ENCODE peak calls at places on chromosomes 12 and 14, in five cellular contexts. One of them, this sample, is unnamed.

GRCh38 chr14:39145266-39145966 is 24.7 kb downstream of the TRAPPC6B start:
- DNase-seq in pancreas: no peak
- DNase-seq in testis: no peak
- DNase-seq in CD4-positive, alpha-beta memory T cell: no peak
- DNase-seq in IMR-90: no peak
- DNase-seq in this sample: no peak

GRCh38 chr14:95134304-95134933 is 22.9 kb downstream of the DICER1 start:
- DNase-seq in pancreas: no peak
- DNase-seq in CD4-positive, alpha-beta memory T cell: no peak
- DNase-seq in testis: no peak
- DNase-seq in IMR-90: peak
- DNase-seq in this sample: no peak

GRCh38 chr12:22306311-22306710 is 28.2 kb downstream of the ST8SIA1 start:
- DNase-seq in IMR-90: no peak
- DNase-seq in pancreas: no peak
- DNase-seq in CD4-positive, alpha-beta memory T cell: no peak
- DNase-seq in testis: no peak
- DNase-seq in this sample: no peak

GRCh38 chr14:74620497-74620921 is 8.5 kb upstream of the LTBP2 start:
- DNase-seq in pancreas: no peak
- DNase-seq in IMR-90: peak
- DNase-seq in testis: no peak
- DNase-seq in CD4-positive, alpha-beta memory T cell: peak
- DNase-seq in this sample: peak

GRCh38 chr14:69571879-69572633 is 2.6 kb downstream of the CCDC177 start:
- DNase-seq in pancreas: no peak
- DNase-seq in testis: peak
- DNase-seq in CD4-positive, alpha-beta memory T cell: no peak
- DNase-seq in IMR-90: peak
- DNase-seq in this sample: peak

GRCh38 chr12:106428379-106428778 is 70.8 kb downstream of the POLR3B start:
- DNase-seq in IMR-90: peak
- DNase-seq in pancreas: no peak
- DNase-seq in testis: peak
- DNase-seq in CD4-positive, alpha-beta memory T cell: no peak
- DNase-seq in this sample: no peak

GRCh38 chr12:65941388-65941787 is 117.1 kb downstream of the HMGA2 start:
- DNase-seq in CD4-positive, alpha-beta memory T cell: no peak
- DNase-seq in testis: no peak
- DNase-seq in pancreas: no peak
- DNase-seq in IMR-90: peak
- DNase-seq in this sample: peak

GRCh38 chr12:127881371-127882140 is 385.4 kb upstream of the TMEM132C start:
- DNase-seq in testis: no peak
- DNase-seq in pancreas: no peak
- DNase-seq in IMR-90: no peak
- DNase-seq in CD4-positive, alpha-beta memory T cell: no peak
- DNase-seq in this sample: no peak

GRCh38 chr14:20460458-20461229 is 590 bp downstream of the PIP4P1 start:
- DNase-seq in CD4-positive, alpha-beta memory T cell: peak
- DNase-seq in pancreas: peak
- DNase-seq in IMR-90: no peak
- DNase-seq in testis: no peak
- DNase-seq in this sample: no peak

GRCh38 chr14:36520601-36521525 is 831 bp upstream of the NKX2-1 start:
- DNase-seq in CD4-positive, alpha-beta memory T cell: no peak
- DNase-seq in IMR-90: peak
- DNase-seq in testis: no peak
- DNase-seq in pancreas: no peak
- DNase-seq in this sample: peak

GRCh38 chr12:93710574-93710926 is 33.4 kb downstream of the CRADD start:
- DNase-seq in testis: no peak
- DNase-seq in pancreas: no peak
- DNase-seq in CD4-positive, alpha-beta memory T cell: no peak
- DNase-seq in IMR-90: no peak
- DNase-seq in this sample: no peak

GRCh38 chr14:94008234-94008633 is 11.1 kb downstream of the CCDC197 start:
- DNase-seq in testis: no peak
- DNase-seq in pancreas: no peak
- DNase-seq in IMR-90: no peak
- DNase-seq in CD4-positive, alpha-beta memory T cell: no peak
- DNase-seq in this sample: no peak

GRCh38 chr14:45649051-45649450 is 396.0 kb upstream of the MIS18BP1 start:
- DNase-seq in pancreas: no peak
- DNase-seq in testis: no peak
- DNase-seq in IMR-90: no peak
- DNase-seq in CD4-positive, alpha-beta memory T cell: no peak
- DNase-seq in this sample: no peak

GRCh38 chr12:101277443-101277842 is 2.5 kb upstream of the UTP20 start:
- DNase-seq in CD4-positive, alpha-beta memory T cell: no peak
- DNase-seq in testis: no peak
- DNase-seq in pancreas: no peak
- DNase-seq in IMR-90: no peak
- DNase-seq in this sample: no peak

GRCh38 chr14:26281280-26281998 is 316.4 kb downstream of the NOVA1 start:
- DNase-seq in CD4-positive, alpha-beta memory T cell: no peak
- DNase-seq in IMR-90: peak
- DNase-seq in pancreas: no peak
- DNase-seq in testis: no peak
- DNase-seq in this sample: peak

GRCh38 chr12:74647241-74647640 is 109.6 kb downstream of the ATXN7L3B start:
- DNase-seq in IMR-90: no peak
- DNase-seq in CD4-positive, alpha-beta memory T cell: no peak
- DNase-seq in pancreas: no peak
- DNase-seq in testis: no peak
- DNase-seq in this sample: no peak

GRCh38 chr14:96917442-96917963 is 120.3 kb downstream of the VRK1 start:
- DNase-seq in testis: no peak
- DNase-seq in CD4-positive, alpha-beta memory T cell: no peak
- DNase-seq in pancreas: no peak
- DNase-seq in IMR-90: no peak
- DNase-seq in this sample: no peak

GRCh38 chr12:123973552-123974341 is 732 bp downstream of the ZNF664 start:
- DNase-seq in CD4-positive, alpha-beta memory T cell: peak
- DNase-seq in pancreas: peak
- DNase-seq in testis: peak
- DNase-seq in IMR-90: peak
- DNase-seq in this sample: peak

GRCh38 chr12:79769189-79769859 is 78.6 kb upstream of the PAWR start:
- DNase-seq in testis: no peak
- DNase-seq in CD4-positive, alpha-beta memory T cell: no peak
- DNase-seq in pancreas: no peak
- DNase-seq in IMR-90: no peak
- DNase-seq in this sample: no peak

GRCh38 chr14:30355431-30355913 is 203.5 kb upstream of the G2E3 start:
- DNase-seq in testis: no peak
- DNase-seq in IMR-90: no peak
- DNase-seq in CD4-positive, alpha-beta memory T cell: no peak
- DNase-seq in pancreas: no peak
- DNase-seq in this sample: peak

GRCh38 chr14:103518416-103519042 is 4.1 kb downstream of the CKB start:
- DNase-seq in CD4-positive, alpha-beta memory T cell: no peak
- DNase-seq in pancreas: no peak
- DNase-seq in testis: peak
- DNase-seq in IMR-90: peak
- DNase-seq in this sample: peak

GRCh38 chr12:96880220-96880619 is 26.8 kb upstream of the NEDD1 start:
- DNase-seq in CD4-positive, alpha-beta memory T cell: no peak
- DNase-seq in testis: no peak
- DNase-seq in pancreas: no peak
- DNase-seq in IMR-90: no peak
- DNase-seq in this sample: peak

GRCh38 chr12:26187014-26187413 is 8.4 kb upstream of the SSPN start:
- DNase-seq in testis: no peak
- DNase-seq in pancreas: no peak
- DNase-seq in CD4-positive, alpha-beta memory T cell: no peak
- DNase-seq in IMR-90: no peak
- DNase-seq in this sample: no peak

GRCh38 chr12:1418144-1418543 is 176.2 kb downstream of the FBXL14 start:
- DNase-seq in CD4-positive, alpha-beta memory T cell: no peak
- DNase-seq in IMR-90: no peak
- DNase-seq in pancreas: no peak
- DNase-seq in testis: no peak
- DNase-seq in this sample: no peak

GRCh38 chr14:104957146-104958113 is 20.7 kb downstream of the AHNAK2 start:
- DNase-seq in testis: no peak
- DNase-seq in pancreas: no peak
- DNase-seq in CD4-positive, alpha-beta memory T cell: no peak
- DNase-seq in IMR-90: no peak
- DNase-seq in this sample: no peak

GRCh38 chr14:53355581-53356112 is 202.5 kb upstream of the DDHD1 start:
- DNase-seq in IMR-90: peak
- DNase-seq in pancreas: no peak
- DNase-seq in CD4-positive, alpha-beta memory T cell: no peak
- DNase-seq in testis: no peak
- DNase-seq in this sample: peak

GRCh38 chr14:71661441-71661840 is 270.8 kb upstream of the RGS6 start:
- DNase-seq in CD4-positive, alpha-beta memory T cell: no peak
- DNase-seq in testis: no peak
- DNase-seq in IMR-90: no peak
- DNase-seq in pancreas: no peak
- DNase-seq in this sample: no peak

GRCh38 chr12:713281-713875 is 39.0 kb upstream of the WNK1 start:
- DNase-seq in CD4-positive, alpha-beta memory T cell: no peak
- DNase-seq in pancreas: no peak
- DNase-seq in testis: no peak
- DNase-seq in IMR-90: no peak
- DNase-seq in this sample: no peak

GRCh38 chr12:56387152-56387551 is 24.5 kb upstream of the APOF start:
- DNase-seq in testis: no peak
- DNase-seq in CD4-positive, alpha-beta memory T cell: no peak
- DNase-seq in pancreas: no peak
- DNase-seq in IMR-90: peak
- DNase-seq in this sample: no peak

GRCh38 chr14:105163040-105163742 is 5.4 kb downstream of the JAG2 start:
- DNase-seq in IMR-90: no peak
- DNase-seq in CD4-positive, alpha-beta memory T cell: no peak
- DNase-seq in pancreas: no peak
- DNase-seq in testis: no peak
- DNase-seq in this sample: no peak

GRCh38 chr14:29548948-29549370 is 378.7 kb downstream of the PRKD1 start:
- DNase-seq in IMR-90: peak
- DNase-seq in CD4-positive, alpha-beta memory T cell: no peak
- DNase-seq in testis: peak
- DNase-seq in pancreas: no peak
- DNase-seq in this sample: peak

GRCh38 chr14:24338843-24339242 is 948 bp downstream of the RIPK3 start:
- DNase-seq in testis: no peak
- DNase-seq in IMR-90: no peak
- DNase-seq in CD4-positive, alpha-beta memory T cell: no peak
- DNase-seq in pancreas: no peak
- DNase-seq in this sample: no peak
- H3K4me3 ChIP-seq in testis: no peak
- H3K4me3 ChIP-seq in IMR-90: no peak
- H3K4me3 ChIP-seq in CD4-positive, alpha-beta memory T cell: peak
- H3K4me3 ChIP-seq in pancreas: peak
- H3K4me3 ChIP-seq in this sample: no peak

DNA sequence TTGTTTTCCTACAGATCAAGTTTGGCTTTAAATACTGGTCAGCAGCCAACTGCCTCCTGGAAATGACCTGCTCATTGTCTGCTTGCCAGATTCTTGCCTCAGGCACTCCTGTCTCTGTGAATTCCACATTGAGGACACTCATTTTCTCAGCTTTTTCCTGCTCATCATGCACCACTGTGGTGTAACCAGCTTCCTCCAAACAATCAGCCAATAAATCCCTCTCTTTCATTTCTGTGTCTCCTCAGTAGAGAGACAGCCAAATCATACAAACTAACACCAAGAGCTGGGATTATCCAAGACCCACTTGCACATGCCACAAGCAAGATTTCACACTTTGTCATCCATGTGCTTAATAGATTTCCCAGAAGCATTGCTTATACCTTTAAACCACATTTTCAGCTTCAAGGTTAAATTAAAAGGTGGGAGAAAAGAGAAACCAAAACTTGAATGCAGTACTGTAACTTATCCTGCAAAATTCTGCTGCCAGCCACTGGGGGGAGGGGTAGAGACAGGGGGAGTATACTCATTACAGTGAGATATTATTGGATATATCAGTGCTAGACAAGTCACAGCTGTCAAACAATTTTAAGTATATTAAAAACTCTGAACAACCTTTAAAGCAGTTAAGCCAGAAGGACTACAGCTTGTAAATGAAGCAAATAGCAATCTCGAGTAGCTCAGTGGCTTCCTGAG is 105.0 kb downstream of the PPP2R5E start:
- DNase-seq in testis: peak
- DNase-seq in pancreas: peak
- DNase-seq in IMR-90: peak
- DNase-seq in CD4-positive, alpha-beta memory T cell: no peak
- DNase-seq in this sample: peak
- H3K27ac ChIP-seq in testis: no peak
- H3K27ac ChIP-seq in pancreas: peak
- H3K27ac ChIP-seq in IMR-90: no peak
- H3K27ac ChIP-seq in CD4-positive, alpha-beta memory T cell: no peak
- H3K27ac ChIP-seq in this sample: peak

DNA sequence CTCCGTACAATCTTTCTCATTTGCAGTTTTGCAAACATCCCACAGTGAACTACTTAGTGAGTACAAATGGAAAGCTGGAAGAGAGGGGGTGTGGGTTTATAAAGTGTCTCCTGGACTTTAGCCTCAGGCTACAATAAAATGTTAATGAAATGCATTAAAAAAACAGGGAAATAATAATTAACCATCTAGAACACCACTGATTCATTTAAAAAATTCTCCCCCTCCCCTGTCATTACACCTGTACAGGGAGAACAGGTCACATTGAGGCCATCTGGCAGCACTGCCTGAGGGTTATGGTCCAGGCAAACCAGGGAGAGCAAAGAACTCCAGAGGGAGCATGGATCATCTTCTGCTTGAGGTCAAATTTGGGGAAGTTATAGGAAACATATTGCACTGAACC is 96.3 kb downstream of the TSPAN8 start:
- DNase-seq in testis: no peak
- DNase-seq in pancreas: no peak
- DNase-seq in IMR-90: no peak
- DNase-seq in CD4-positive, alpha-beta memory T cell: no peak
- DNase-seq in this sample: no peak
- H3K4me3 ChIP-seq in testis: no peak
- H3K4me3 ChIP-seq in pancreas: no peak
- H3K4me3 ChIP-seq in IMR-90: no peak
- H3K4me3 ChIP-seq in CD4-positive, alpha-beta memory T cell: no peak
- H3K4me3 ChIP-seq in this sample: no peak

GRCh38 chr12:75739916-75740315 is 228.5 kb upstream of the KRR1 start:
- DNase-seq in CD4-positive, alpha-beta memory T cell: no peak
- DNase-seq in IMR-90: no peak
- DNase-seq in testis: no peak
- DNase-seq in pancreas: no peak
- DNase-seq in this sample: no peak

GRCh38 chr12:75738486-75738885 is 227.1 kb upstream of the KRR1 start:
- DNase-seq in pancreas: no peak
- DNase-seq in CD4-positive, alpha-beta memory T cell: no peak
- DNase-seq in testis: no peak
- DNase-seq in IMR-90: peak
- DNase-seq in this sample: peak

GRCh38 chr12:75735853-75736252 is 224.4 kb upstream of the KRR1 start:
- DNase-seq in pancreas: peak
- DNase-seq in testis: no peak
- DNase-seq in IMR-90: no peak
- DNase-seq in CD4-positive, alpha-beta memory T cell: no peak
- DNase-seq in this sample: no peak
- H3K27ac ChIP-seq in pancreas: no peak
- H3K27ac ChIP-seq in testis: no peak
- H3K27ac ChIP-seq in IMR-90: no peak
- H3K27ac ChIP-seq in CD4-positive, alpha-beta memory T cell: no peak
- H3K27ac ChIP-seq in this sample: no peak

This sample was measured in cardiac muscle cell.